ENCODE peak calls at places on chromosomes 1 and 21, in four cellular contexts. O is mammary epithelial cell, N is MM.1S, X is A549. L is an unnamed sample. For H3K4me1, the result is how much of the 10 kb centered on the place peaks cover.

GRCh38 chr1:50699795-50700194 is 260.3 kb downstream of the FAF1 start:
- DNase-seq in N (no peak), O (no peak), X (no peak), L (no peak)

GRCh38 chr1:116412480-116412798 is 39.4 kb downstream of the ATP1A1 start:
- DNase-seq in N (no peak), O (no peak), X (no peak), L (no peak)

GRCh38 chr1:238592586-238592985 is 701.9 kb upstream of the ZP4 start:
- DNase-seq in O (no peak), N (no peak), X (no peak), L (no peak)

GRCh38 chr1:204455063-204455830 is 39.4 kb downstream of the PIK3C2B start:
- DNase-seq in N (no peak), X (no peak), O (no peak), L (no peak)

GRCh38 chr1:98704474-98704873 is 43.0 kb downstream of the SNX7 start:
- DNase-seq in X (no peak), O (no peak), N (no peak), L (no peak)

GRCh38 chr1:204647114-204647804 is 38.3 kb downstream of the LRRN2 start:
- DNase-seq in N (peak), O (peak), X (peak), L (peak)

GRCh38 chr1:74465193-74465681 is 47.2 kb downstream of the LRRC53 start:
- DNase-seq in N (no peak), O (no peak), X (no peak), L (no peak)

GRCh38 chr21:42157606-42158310 is 61.2 kb upstream of the ABCG1 start:
- DNase-seq in N (no peak), O (no peak), X (no peak), L (no peak)

GRCh38 chr1:151165281-151165737 is 393 bp downstream of the LYSMD1 start:
- DNase-seq in X (peak), O (peak), N (no peak), L (peak)

GRCh38 chr1:14969006-14969405 is 184.5 kb upstream of the TMEM51 start:
- DNase-seq in X (no peak), O (no peak), N (no peak), L (no peak)

GRCh38 chr1:173469656-173470055 is 7.5 kb upstream of the PRDX6 start:
- DNase-seq in X (no peak), N (no peak), O (no peak), L (no peak)

GRCh38 chr1:163084330-163084729 is 15.2 kb downstream of the RGS4 start:
- DNase-seq in N (no peak), X (no peak), O (no peak), L (no peak)

GRCh38 chr1:119323216-119323982 is 45.2 kb upstream of the HAO2 start:
- DNase-seq in N (no peak), O (no peak), X (no peak), L (no peak)

GRCh38 chr1:57833296-57833695 is 409.4 kb upstream of the DAB1 start:
- DNase-seq in O (no peak), X (no peak), N (no peak), L (no peak)

GRCh38 chr1:225378880-225379279 is 49.0 kb downstream of the LBR start:
- DNase-seq in N (no peak), O (peak), X (no peak), L (peak)

GRCh38 chr1:157151068-157151467 is 12.9 kb upstream of the ETV3 start:
- DNase-seq in N (no peak), O (no peak), X (no peak), L (no peak)

GRCh38 chr1:201914456-201915235 is 25.9 kb downstream of the SHISA4 start:
- DNase-seq in X (no peak), N (no peak), O (no peak), L (no peak)

GRCh38 chr1:47630346-47630745 is 192.5 kb downstream of the FOXD2 start:
- DNase-seq in O (no peak), N (no peak), X (no peak), L (no peak)

GRCh38 chr1:56688522-56689026 is 43.5 kb downstream of the PRKAA2 start:
- DNase-seq in O (peak), N (no peak), X (peak), L (peak)

GRCh38 chr1:212455406-212456165 is 22.9 kb downstream of the NENF start:
- DNase-seq in N (peak), X (peak), O (peak), L (peak)

GRCh38 chr1:107939256-107939655 is 25.7 kb downstream of the VAV3 start:
- DNase-seq in X (no peak), O (no peak), N (no peak), L (no peak)

GRCh38 chr1:199272690-199273089 is 633.9 kb downstream of the PTPRC start:
- DNase-seq in O (peak), N (no peak), X (peak), L (peak)

GRCh38 chr21:46022551-46023107 is 41.1 kb downstream of the COL6A1 start:
- DNase-seq in O (no peak), X (peak), N (peak), L (no peak)

GRCh38 chr1:60126733-60127132 is 53.2 kb upstream of the C1orf87 start:
- DNase-seq in X (no peak), O (no peak), N (no peak), L (no peak)

GRCh38 chr1:39398278-39399010 is 93.0 kb upstream of the BMP8A start:
- DNase-seq in N (peak), O (peak), X (peak), L (peak)

GRCh38 chr1:35031103-35031452 is 667 bp downstream of the ZMYM6 start:
- DNase-seq in O (peak), N (peak), X (peak), L (peak)

GRCh38 chr1:205782627-205783470 is 7.6 kb upstream of the RAB29 start:
- DNase-seq in O (no peak), N (no peak), X (no peak), L (no peak)

GRCh38 chr1:153534933-153535663 is 693 bp downstream of the S100A6 start:
- DNase-seq in X (peak), N (no peak), O (no peak), L (peak)

GRCh38 chr1:197327776-197328364 is 59.8 kb downstream of the CRB1 start:
- DNase-seq in O (no peak), X (no peak), N (peak), L (no peak)

GRCh38 chr1:67213164-67213563 is 46.9 kb downstream of the IL23R start:
- DNase-seq in X (peak), O (no peak), N (peak), L (no peak)

GRCh38 chr1:185318431-185319151 is 1.5 kb upstream of the IVNS1ABP start:
- DNase-seq in X (no peak), N (no peak), O (no peak), L (no peak)

GRCh38 chr1:185073725-185074124 is 28.4 kb downstream of the RNF2 start:
- DNase-seq in N (no peak), X (no peak), O (no peak), L (no peak)

GRCh38 chr1:114009042-114009392 is 29.7 kb downstream of the OLFML3 start:
- DNase-seq in X (no peak), N (no peak), O (no peak), L (no peak)

GRCh38 chr1:94592566-94592920 is 51.0 kb upstream of the F3 start:
- DNase-seq in X (no peak), O (no peak), N (no peak), L (no peak)

GRCh38 chr21:46295996-46296752 is 10.0 kb downstream of the YBEY start:
- DNase-seq in N (no peak), X (no peak), O (no peak), L (no peak)

GRCh38 chr1:106748581-106748980 is 307.9 kb upstream of the PRMT6 start:
- DNase-seq in N (no peak), O (peak), X (no peak), L (no peak)

DNA sequence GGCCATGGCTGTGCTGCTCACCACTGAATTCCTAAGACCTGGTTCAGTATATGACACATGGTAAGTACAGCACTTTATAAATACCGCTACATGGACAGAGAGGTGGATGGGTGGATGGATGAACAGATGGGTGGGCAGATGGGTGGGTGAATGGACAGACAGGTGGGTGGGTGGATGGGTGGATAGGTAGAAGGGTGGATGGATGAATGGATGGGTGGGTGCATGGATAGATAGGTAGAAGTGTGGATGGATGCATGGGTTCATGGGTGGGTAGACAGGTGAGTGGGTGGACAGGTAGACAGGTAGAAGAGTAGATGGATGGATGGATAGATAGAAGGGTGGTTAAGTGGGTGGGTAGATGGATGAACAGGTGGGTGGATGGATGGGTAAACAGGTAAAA is 54.8 kb downstream of the TMCO4 start:
- DNase-seq in N (no peak), X (no peak), O (no peak), L (no peak)
- H3K27ac ChIP-seq in N (no peak), X (no peak), O (no peak), L (no peak)

DNA sequence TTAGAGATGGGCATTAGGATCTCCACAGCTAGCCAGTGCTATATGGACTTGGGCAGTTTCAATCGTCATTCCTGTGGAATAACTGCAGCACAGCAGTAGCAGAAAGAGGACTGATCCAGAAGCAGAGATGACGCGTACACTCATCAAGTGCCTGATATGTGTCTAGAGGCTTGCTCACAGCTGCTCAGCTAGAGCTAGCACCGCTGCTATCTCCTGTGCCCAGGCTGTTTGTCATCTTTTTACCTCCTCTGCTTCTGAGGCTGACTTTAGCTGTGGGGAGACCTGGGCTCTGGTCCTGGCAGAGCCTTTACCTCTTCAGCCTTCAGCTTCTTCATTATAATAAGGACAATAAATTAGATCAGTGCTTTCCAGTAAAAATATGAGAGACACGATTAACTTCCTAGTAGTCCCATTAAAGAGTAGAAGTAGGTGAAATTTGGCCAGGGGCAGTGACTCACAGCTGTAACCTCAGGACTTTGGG is 5.3 kb downstream of the TENT5C start:
- DNase-seq in N (peak), O (no peak), X (no peak), L (no peak)
- H3K4me1 ChIP-seq in N (under half), O (under half), X (under half), L (under half)

GRCh38 chr1:44361478-44361877 is 6.4 kb upstream of the ERI3 start:
- DNase-seq in X (no peak), O (no peak), N (no peak), L (no peak)
- TF ChIP-seq CTCF in X (no peak), O (no peak), N (no peak), L (peak)

GRCh38 chr1:88216441-88216840 is 467.6 kb upstream of the PKN2 start:
- DNase-seq in N (no peak), O (no peak), X (no peak), L (no peak)

GRCh38 chr1:88221396-88221795 is 462.7 kb upstream of the PKN2 start:
- DNase-seq in O (no peak), X (no peak), N (no peak), L (no peak)

DNA sequence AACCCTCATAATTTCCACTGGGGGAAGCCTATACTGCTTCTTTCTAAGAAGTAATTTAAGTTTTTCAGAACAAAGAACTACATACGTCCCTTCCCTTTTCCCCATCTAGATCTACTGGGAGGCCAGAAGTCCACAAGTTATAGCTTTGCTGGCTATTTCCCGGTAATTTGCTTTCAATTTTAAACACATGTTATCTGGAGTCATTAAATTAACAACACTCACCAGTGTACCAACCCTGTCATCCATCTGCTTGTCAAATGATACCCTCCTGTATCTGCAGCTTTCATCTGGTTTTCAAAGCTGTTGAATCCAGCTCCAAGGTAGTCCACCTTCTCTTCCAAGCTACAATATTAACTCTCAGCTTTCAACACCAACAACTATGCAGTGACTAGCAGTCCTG is 466.7 kb upstream of the PKN2 start:
- DNase-seq in N (no peak), O (no peak), X (no peak), L (no peak)
- H3K27ac ChIP-seq in N (no peak), O (no peak), X (no peak), L (no peak)

GRCh38 chr21:35721701-35722100 is 338.6 kb downstream of the SETD4 start:
- DNase-seq in X (no peak), N (no peak), O (no peak), L (no peak)
- H3K4me1 ChIP-seq in X (under half), N (under half), O (under half), L (under half)

GRCh38 chr1:233652536-233652935 is 38.6 kb downstream of the KCNK1 start:
- DNase-seq in N (no peak), O (no peak), X (no peak), L (no peak)

GRCh38 chr1:233647625-233648024 is 33.7 kb downstream of the KCNK1 start:
- DNase-seq in O (no peak), X (no peak), N (no peak), L (no peak)

GRCh38 chr1:233651563-233652233 is 37.8 kb downstream of the KCNK1 start:
- DNase-seq in N (no peak), O (no peak), X (no peak), L (no peak)

DNA sequence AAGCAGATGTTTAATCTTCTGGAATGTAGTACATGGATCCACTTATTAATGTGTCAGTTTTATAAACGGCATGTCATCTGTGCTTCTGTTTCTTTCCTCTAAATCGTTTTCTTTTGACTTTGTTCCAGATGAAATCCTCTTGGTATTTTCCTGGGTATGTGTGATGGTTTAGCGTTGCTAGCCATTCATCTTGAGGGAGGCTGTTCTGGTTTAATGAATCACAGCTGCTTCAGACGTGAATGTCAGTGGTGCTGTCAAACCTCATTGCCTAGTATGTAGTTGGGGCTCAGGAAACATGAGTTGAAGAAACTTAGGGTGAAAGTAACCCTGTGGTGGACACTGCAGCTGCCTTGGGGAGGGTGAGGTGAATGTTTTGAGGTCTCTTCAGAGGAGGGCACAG is 33.2 kb downstream of the KCNK1 start:
- DNase-seq in X (no peak), O (no peak), N (no peak), L (no peak)
- TF ChIP-seq CTCF in X (no peak), O (no peak), N (no peak), L (no peak)

GRCh38 chr1:24536391-24536840 is 19.5 kb upstream of the NCMAP start:
- DNase-seq in X (no peak), O (no peak), N (no peak), L (no peak)
- H3K27ac ChIP-seq in X (peak), O (no peak), N (no peak), L (no peak)

DNA sequence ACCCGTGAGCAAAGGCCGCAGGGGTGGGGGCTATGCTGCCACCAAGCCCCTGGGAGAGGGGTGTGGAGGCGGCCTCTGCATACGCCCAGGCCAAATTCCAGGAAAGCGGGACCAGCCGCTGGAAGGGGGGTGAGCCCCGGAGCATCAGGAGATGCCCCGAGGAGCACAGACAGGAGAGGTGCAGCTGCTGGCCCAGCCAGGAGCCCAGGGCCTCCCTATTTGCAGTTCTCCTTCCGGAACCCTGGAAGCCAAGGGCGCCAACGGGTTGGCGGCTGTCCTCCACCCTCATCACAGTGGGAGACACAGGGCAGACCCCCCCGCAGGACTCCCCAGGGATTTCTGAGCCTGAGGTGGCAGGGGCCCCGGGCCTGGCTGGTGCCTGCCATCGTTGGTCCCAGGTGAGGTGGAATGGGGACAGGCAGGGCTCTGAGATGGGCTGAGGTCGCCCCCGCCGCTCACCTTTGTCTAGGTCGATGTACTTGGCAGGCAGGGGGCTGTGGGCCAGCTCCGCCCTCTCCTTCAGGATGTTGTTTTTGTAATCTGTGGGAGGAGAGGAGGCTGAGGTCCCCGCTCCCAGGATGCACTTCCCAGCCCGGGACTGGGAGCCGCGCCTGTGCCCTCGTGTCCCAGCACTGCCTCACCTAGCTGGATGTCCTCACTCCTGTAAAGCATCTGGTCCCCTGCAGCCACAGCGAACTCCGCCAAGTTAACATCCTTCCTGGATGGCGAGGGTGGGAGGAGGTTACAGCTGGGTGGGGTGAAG is 4.4 kb upstream of the DVL1 start:
- DNase-seq in O (no peak), X (no peak), N (no peak), L (no peak)
- H3K4me1 ChIP-seq in O (under half), X (under half), N (under half), L (under half)